ENCODE peak calls at places on chromosomes 3 and 15, in four cellular contexts. M is lower lobe of right lung, V is AG10803, E is WERI-Rb-1. S is an unnamed sample.
A peak's percentile ranks its signal among the peaks of the same experiment; 100 is the strongest.

GRCh38 chr15:101438482-101439284 is 50.8 kb downstream of the PCSK6 start:
- DNase-seq in E (no peak), M (no peak), V (no peak), S (no peak)

GRCh38 chr3:194871143-194871863 is 185.6 kb downstream of the FAM43A start:
- DNase-seq in V (peak; percentile 82), M (peak; percentile 61), E (peak; percentile 93), S (peak; percentile 66)

GRCh38 chr3:143207338-143207961 is 87.9 kb downstream of the CHST2 start:
- DNase-seq in M (no peak), E (no peak), V (peak; percentile 60), S (no peak)

GRCh38 chr15:42286445-42287029 is 13.3 kb upstream of the TMEM87A start:
- DNase-seq in M (no peak), E (no peak), V (peak; percentile 19), S (no peak)

GRCh38 chr3:107861904-107862303 is 228.9 kb downstream of the CD47 start:
- DNase-seq in M (no peak), V (no peak), E (no peak), S (no peak)

GRCh38 chr3:109098245-109098644 is 19.7 kb downstream of the MORC1 start:
- DNase-seq in E (peak; percentile 69), M (no peak), V (no peak), S (no peak)

GRCh38 chr3:150223090-150223489 is 185.0 kb upstream of the TSC22D2 start:
- DNase-seq in V (no peak), E (no peak), M (no peak), S (no peak)

GRCh38 chr3:170476291-170476690 is 57.6 kb downstream of the CLDN11 start:
- DNase-seq in M (no peak), V (no peak), E (no peak), S (no peak)

GRCh38 chr3:43296565-43296964 is 10.2 kb downstream of the SNRK start:
- DNase-seq in E (no peak), V (peak; percentile 28), M (peak; percentile 64), S (no peak)

GRCh38 chr15:40894689-40895308 is 549 bp downstream of the VPS18 start:
- DNase-seq in M (peak; percentile 71), V (peak; percentile 70), E (peak; percentile 74), S (peak; percentile 65)

GRCh38 chr3:193594946-193595689 is 2.1 kb downstream of the OPA1 start:
- DNase-seq in V (peak; percentile 22), M (no peak), E (no peak), S (no peak)

GRCh38 chr15:34953851-34954250 is 15.7 kb downstream of the AQR start:
- DNase-seq in M (no peak), E (no peak), V (no peak), S (no peak)

GRCh38 chr3:45437388-45437787 is 49.0 kb downstream of the LARS2 start:
- DNase-seq in E (no peak), M (no peak), V (peak; percentile 7), S (no peak)

GRCh38 chr3:197809356-197810020 is 18.4 kb downstream of the LRCH3 start:
- DNase-seq in V (peak; percentile 93), M (no peak), E (no peak), S (no peak)

GRCh38 chr15:25061808-25062550 is 107.2 kb downstream of the SNRPN start:
- DNase-seq in E (no peak), M (peak; percentile 9), V (no peak), S (no peak)

GRCh38 chr3:86029590-86029989 is 961.4 kb downstream of the VGLL3 start:
- DNase-seq in M (no peak), E (no peak), V (no peak), S (no peak)

GRCh38 chr15:87154771-87155170 is 1075.1 kb downstream of the AGBL1 start:
- DNase-seq in M (no peak), V (peak; percentile 45), E (no peak), S (no peak)

GRCh38 chr3:183548262-183548769 is 7.2 kb downstream of the KLHL6 start:
- DNase-seq in V (peak; percentile 57), E (no peak), M (no peak), S (no peak)

GRCh38 chr3:4825572-4826236 is 153.5 kb upstream of the BHLHE40 start:
- DNase-seq in V (no peak), E (no peak), M (peak; percentile 80), S (no peak)

GRCh38 chr15:70505411-70505919 is 257.9 kb downstream of the UACA start:
- DNase-seq in V (peak; percentile 77), M (no peak), E (no peak), S (no peak)

GRCh38 chr15:65390447-65390846 is 12.6 kb upstream of the IGDCC3 start:
- DNase-seq in E (no peak), V (no peak), M (no peak), S (no peak)

GRCh38 chr3:188972313-188972712 is 199.5 kb upstream of the TPRG1 start:
- DNase-seq in M (no peak), V (no peak), E (no peak), S (no peak)

GRCh38 chr15:92749172-92749571 is 93.6 kb upstream of the FAM174B start:
- DNase-seq in E (no peak), M (no peak), V (no peak), S (no peak)

GRCh38 chr15:72285402-72285801 is 13.0 kb upstream of the PARP6 start:
- DNase-seq in M (no peak), V (no peak), E (peak; percentile 32), S (no peak)

GRCh38 chr3:67458406-67458805 is 196.0 kb downstream of the SUCLG2 start:
- DNase-seq in V (no peak), M (no peak), E (no peak), S (no peak)
- TF ChIP-seq CTCF in V (no peak), M (no peak), E (no peak), S (no peak)

DNA sequence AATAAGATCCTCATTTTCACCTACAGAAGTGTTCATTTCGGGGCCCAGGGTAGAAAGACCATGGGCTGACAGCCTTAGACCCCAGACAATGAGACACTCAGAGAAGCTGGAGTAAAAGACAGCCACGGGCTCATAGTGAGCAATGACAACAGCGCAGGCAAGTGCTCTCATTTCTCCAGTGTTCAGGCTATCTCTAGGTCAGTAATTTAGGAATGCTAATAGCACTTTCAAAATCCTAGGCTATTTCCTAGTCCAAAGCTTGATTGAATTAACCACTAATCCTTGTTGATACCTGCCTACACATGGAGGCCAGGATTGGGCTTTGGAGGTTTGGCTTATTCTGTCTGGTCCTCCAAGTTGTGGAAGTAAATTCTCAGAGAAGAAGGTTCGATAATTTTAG is 44.4 kb downstream of the FBN1 start:
- DNase-seq in E (peak; percentile 9), V (no peak), M (no peak), S (no peak)
- TF ChIP-seq CTCF in E (no peak), V (no peak), M (no peak), S (no peak)

GRCh38 chr3:61559108-61559731 is 2.2 kb upstream of the PTPRG start:
- DNase-seq in V (peak; percentile 16), E (no peak), M (no peak), S (no peak)
- TF ChIP-seq CTCF in V (peak; percentile 30), E (no peak), M (no peak), S (no peak)

GRCh38 chr3:2156244-2156847 is 57.7 kb downstream of the CNTN4 start:
- DNase-seq in M (no peak), V (no peak), E (peak; percentile 32), S (peak; percentile 74)
- TF ChIP-seq CTCF in M (peak; percentile 50), V (no peak), E (peak; percentile 80), S (peak; percentile 94)

DNA sequence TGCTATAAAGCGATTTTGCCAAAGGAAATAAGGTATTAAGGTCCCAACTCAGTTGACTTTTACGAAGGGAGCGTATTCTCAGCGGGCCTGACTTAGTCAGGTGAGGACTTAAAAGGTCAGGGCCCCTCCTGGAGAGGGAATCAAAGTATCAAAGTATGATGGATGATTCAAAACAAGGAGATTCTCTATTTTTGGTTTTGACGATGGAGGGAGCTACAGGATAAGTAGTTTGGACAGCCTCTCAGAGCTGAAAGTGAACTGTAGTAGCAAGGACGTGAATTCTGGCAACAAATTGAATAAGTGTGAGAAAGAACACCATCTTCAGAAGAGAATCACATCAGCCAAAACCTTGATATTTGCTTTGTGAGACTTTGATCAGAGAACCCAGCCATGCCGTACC is 1186.5 kb downstream of the SI start:
- DNase-seq in E (no peak), M (no peak), V (no peak), S (no peak)
- TF ChIP-seq CTCF in E (no peak), M (no peak), V (no peak), S (no peak)

GRCh38 chr3:115436767-115437301 is 186.5 kb upstream of the GAP43 start:
- DNase-seq in M (no peak), E (peak; percentile 16), V (peak; percentile 96), S (no peak)
- TF ChIP-seq CTCF in M (no peak), E (peak; percentile 58), V (peak; percentile 65), S (no peak)

DNA sequence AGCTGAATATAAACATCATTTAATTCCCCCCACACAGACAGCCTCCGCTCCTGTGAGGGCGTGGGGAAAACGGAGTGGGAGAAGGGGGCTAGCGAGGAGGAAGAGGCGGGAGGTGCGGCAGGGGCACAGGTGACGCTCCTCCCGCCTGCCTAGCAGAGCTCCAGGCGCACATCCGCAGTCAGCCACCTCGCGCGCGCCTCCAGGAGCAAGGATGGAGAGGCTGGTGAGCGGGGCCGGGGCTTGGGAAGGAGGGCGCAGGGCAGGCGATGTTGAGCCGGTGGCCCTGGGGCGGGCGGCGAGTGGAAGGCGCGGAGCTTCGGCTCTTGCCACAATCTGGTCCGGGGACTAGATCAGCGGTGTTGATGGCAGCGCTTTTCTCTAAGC is at the start of gene CD200:
- DNase-seq in M (peak; percentile 56), E (peak; percentile 58), V (peak; percentile 17), S (peak; percentile 89)
- TF ChIP-seq CTCF in M (no peak), E (no peak), V (no peak), S (no peak)